ENCODE peak calls at places on chromosomes 11 and 22, in five cellular contexts. One of them, this sample, is unnamed.

GRCh38 chr11:131760191-131760951 is 390.0 kb downstream of the NTM start:
- DNase-seq in mesothelial cell of epicardium: no peak
- DNase-seq in RPMI7951: peak
- DNase-seq in tibial artery: no peak
- DNase-seq in fibroblast of lung: peak
- DNase-seq in this sample: peak

GRCh38 chr11:8649361-8649760 is 33.1 kb downstream of the TRIM66 start:
- DNase-seq in mesothelial cell of epicardium: no peak
- DNase-seq in RPMI7951: peak
- DNase-seq in tibial artery: no peak
- DNase-seq in fibroblast of lung: peak
- DNase-seq in this sample: peak

GRCh38 chr22:41831828-41832552 is 915 bp upstream of the SREBF2 start:
- DNase-seq in mesothelial cell of epicardium: no peak
- DNase-seq in RPMI7951: no peak
- DNase-seq in tibial artery: no peak
- DNase-seq in fibroblast of lung: no peak
- DNase-seq in this sample: peak

GRCh38 chr11:57460017-57460755 is at the start of gene RTN4RL2:
- DNase-seq in mesothelial cell of epicardium: no peak
- DNase-seq in RPMI7951: peak
- DNase-seq in tibial artery: no peak
- DNase-seq in fibroblast of lung: peak
- DNase-seq in this sample: peak

GRCh38 chr11:67277231-67277961 is 11.1 kb downstream of the GRK2 start:
- DNase-seq in mesothelial cell of epicardium: no peak
- DNase-seq in RPMI7951: peak
- DNase-seq in tibial artery: peak
- DNase-seq in fibroblast of lung: peak
- DNase-seq in this sample: peak

GRCh38 chr11:22859756-22860155 is 518 bp downstream of the CCDC179 start:
- DNase-seq in mesothelial cell of epicardium: no peak
- DNase-seq in RPMI7951: no peak
- DNase-seq in tibial artery: no peak
- DNase-seq in fibroblast of lung: no peak
- DNase-seq in this sample: no peak

GRCh38 chr11:57180141-57180561 is 1.6 kb upstream of the LRRC55 start:
- DNase-seq in mesothelial cell of epicardium: peak
- DNase-seq in RPMI7951: no peak
- DNase-seq in tibial artery: no peak
- DNase-seq in fibroblast of lung: no peak
- DNase-seq in this sample: no peak

GRCh38 chr22:44583076-44583760 is 85.2 kb upstream of the RTL6 start:
- DNase-seq in mesothelial cell of epicardium: peak
- DNase-seq in RPMI7951: peak
- DNase-seq in tibial artery: peak
- DNase-seq in fibroblast of lung: no peak
- DNase-seq in this sample: peak

GRCh38 chr22:42908082-42908746 is 51.1 kb upstream of the ARFGAP3 start:
- DNase-seq in mesothelial cell of epicardium: no peak
- DNase-seq in RPMI7951: no peak
- DNase-seq in tibial artery: peak
- DNase-seq in fibroblast of lung: no peak
- DNase-seq in this sample: no peak

GRCh38 chr11:11555228-11555627 is 66.6 kb downstream of the GALNT18 start:
- DNase-seq in mesothelial cell of epicardium: no peak
- DNase-seq in RPMI7951: no peak
- DNase-seq in tibial artery: peak
- DNase-seq in fibroblast of lung: no peak
- DNase-seq in this sample: no peak

GRCh38 chr11:63179446-63180068 is 35.5 kb upstream of the SLC22A24 start:
- DNase-seq in mesothelial cell of epicardium: no peak
- DNase-seq in RPMI7951: no peak
- DNase-seq in tibial artery: no peak
- DNase-seq in fibroblast of lung: no peak
- DNase-seq in this sample: no peak

GRCh38 chr22:27439131-27439530 is 362.4 kb downstream of the MN1 start:
- DNase-seq in mesothelial cell of epicardium: no peak
- DNase-seq in RPMI7951: no peak
- DNase-seq in tibial artery: no peak
- DNase-seq in fibroblast of lung: no peak
- DNase-seq in this sample: no peak

GRCh38 chr22:27274770-27275449 is 526.6 kb downstream of the MN1 start:
- DNase-seq in mesothelial cell of epicardium: no peak
- DNase-seq in RPMI7951: no peak
- DNase-seq in tibial artery: no peak
- DNase-seq in fibroblast of lung: no peak
- DNase-seq in this sample: no peak

GRCh38 chr11:100980156-100980555 is 149.5 kb downstream of the PGR start:
- DNase-seq in mesothelial cell of epicardium: no peak
- DNase-seq in RPMI7951: no peak
- DNase-seq in tibial artery: no peak
- DNase-seq in fibroblast of lung: peak
- DNase-seq in this sample: peak